ENCODE peak calls at places on chromosome 3, in eight cellular contexts. One of them, this sample, is unnamed.

GRCh38 chr3:39435006-39435748 is 28.7 kb downstream of the RPSA start:
- DNase-seq in upper lobe of right lung: no peak
- DNase-seq in GM13977: no peak
- DNase-seq in osteocyte: no peak
- DNase-seq in omental fat pad: no peak
- DNase-seq in fibroblast of villous mesenchyme: peak
- DNase-seq in AG09309: no peak
- DNase-seq in AG09319: no peak
- DNase-seq in this sample: no peak

GRCh38 chr3:188819939-188820338 is 351.8 kb upstream of the TPRG1 start:
- DNase-seq in upper lobe of right lung: no peak
- DNase-seq in GM13977: no peak
- DNase-seq in osteocyte: no peak
- DNase-seq in omental fat pad: no peak
- DNase-seq in fibroblast of villous mesenchyme: peak
- DNase-seq in AG09309: peak
- DNase-seq in AG09319: no peak
- DNase-seq in this sample: no peak

GRCh38 chr3:157259825-157260224 is 99.9 kb upstream of the CCNL1 start:
- DNase-seq in upper lobe of right lung: no peak
- DNase-seq in GM13977: no peak
- DNase-seq in osteocyte: no peak
- DNase-seq in omental fat pad: no peak
- DNase-seq in fibroblast of villous mesenchyme: no peak
- DNase-seq in AG09309: no peak
- DNase-seq in AG09319: no peak
- DNase-seq in this sample: no peak

GRCh38 chr3:108835101-108835500 is 12.5 kb downstream of the TRAT1 start:
- DNase-seq in upper lobe of right lung: no peak
- DNase-seq in GM13977: no peak
- DNase-seq in osteocyte: no peak
- DNase-seq in omental fat pad: no peak
- DNase-seq in fibroblast of villous mesenchyme: no peak
- DNase-seq in AG09309: no peak
- DNase-seq in AG09319: no peak
- DNase-seq in this sample: no peak

GRCh38 chr3:128681277-128681829 is 30.7 kb upstream of the RPN1 start:
- DNase-seq in upper lobe of right lung: no peak
- DNase-seq in GM13977: no peak
- DNase-seq in osteocyte: no peak
- DNase-seq in omental fat pad: no peak
- DNase-seq in fibroblast of villous mesenchyme: peak
- DNase-seq in AG09309: peak
- DNase-seq in AG09319: no peak
- DNase-seq in this sample: no peak

GRCh38 chr3:45984331-45985312 is 11.0 kb downstream of the FYCO1 start:
- DNase-seq in upper lobe of right lung: no peak
- DNase-seq in GM13977: no peak
- DNase-seq in osteocyte: no peak
- DNase-seq in omental fat pad: no peak
- DNase-seq in fibroblast of villous mesenchyme: peak
- DNase-seq in AG09309: no peak
- DNase-seq in AG09319: peak
- DNase-seq in this sample: no peak

GRCh38 chr3:145133281-145133680 is 1027.7 kb downstream of the PLOD2 start:
- DNase-seq in upper lobe of right lung: no peak
- DNase-seq in GM13977: no peak
- DNase-seq in osteocyte: no peak
- DNase-seq in omental fat pad: no peak
- DNase-seq in fibroblast of villous mesenchyme: no peak
- DNase-seq in AG09309: no peak
- DNase-seq in AG09319: no peak
- DNase-seq in this sample: no peak

GRCh38 chr3:100020876-100021644 is 93.2 kb downstream of the FILIP1L start:
- DNase-seq in upper lobe of right lung: no peak
- DNase-seq in GM13977: no peak
- DNase-seq in osteocyte: no peak
- DNase-seq in omental fat pad: no peak
- DNase-seq in fibroblast of villous mesenchyme: peak
- DNase-seq in AG09309: no peak
- DNase-seq in AG09319: no peak
- DNase-seq in this sample: no peak

GRCh38 chr3:149180057-149180573 is 41.5 kb downstream of the CP start:
- DNase-seq in upper lobe of right lung: peak
- DNase-seq in GM13977: no peak
- DNase-seq in osteocyte: no peak
- DNase-seq in omental fat pad: peak
- DNase-seq in fibroblast of villous mesenchyme: peak
- DNase-seq in AG09309: peak
- DNase-seq in AG09319: peak
- DNase-seq in this sample: no peak

GRCh38 chr3:107938128-107938527 is 152.7 kb downstream of the CD47 start:
- DNase-seq in upper lobe of right lung: no peak
- DNase-seq in GM13977: no peak
- DNase-seq in osteocyte: no peak
- DNase-seq in omental fat pad: no peak
- DNase-seq in fibroblast of villous mesenchyme: peak
- DNase-seq in AG09309: peak
- DNase-seq in AG09319: no peak
- DNase-seq in this sample: no peak

GRCh38 chr3:195147649-195148121 is 123.3 kb downstream of the XXYLT1 start:
- DNase-seq in upper lobe of right lung: no peak
- DNase-seq in GM13977: peak
- DNase-seq in osteocyte: no peak
- DNase-seq in omental fat pad: no peak
- DNase-seq in fibroblast of villous mesenchyme: peak
- DNase-seq in AG09309: no peak
- DNase-seq in AG09319: no peak
- DNase-seq in this sample: no peak
- TF ChIP-seq CTCF in upper lobe of right lung: no peak
- TF ChIP-seq CTCF in GM13977: no peak
- TF ChIP-seq CTCF in osteocyte: no peak
- TF ChIP-seq CTCF in omental fat pad: no peak
- TF ChIP-seq CTCF in fibroblast of villous mesenchyme: no peak
- TF ChIP-seq CTCF in AG09309: no peak
- TF ChIP-seq CTCF in AG09319: no peak
- TF ChIP-seq CTCF in this sample: no peak

DNA sequence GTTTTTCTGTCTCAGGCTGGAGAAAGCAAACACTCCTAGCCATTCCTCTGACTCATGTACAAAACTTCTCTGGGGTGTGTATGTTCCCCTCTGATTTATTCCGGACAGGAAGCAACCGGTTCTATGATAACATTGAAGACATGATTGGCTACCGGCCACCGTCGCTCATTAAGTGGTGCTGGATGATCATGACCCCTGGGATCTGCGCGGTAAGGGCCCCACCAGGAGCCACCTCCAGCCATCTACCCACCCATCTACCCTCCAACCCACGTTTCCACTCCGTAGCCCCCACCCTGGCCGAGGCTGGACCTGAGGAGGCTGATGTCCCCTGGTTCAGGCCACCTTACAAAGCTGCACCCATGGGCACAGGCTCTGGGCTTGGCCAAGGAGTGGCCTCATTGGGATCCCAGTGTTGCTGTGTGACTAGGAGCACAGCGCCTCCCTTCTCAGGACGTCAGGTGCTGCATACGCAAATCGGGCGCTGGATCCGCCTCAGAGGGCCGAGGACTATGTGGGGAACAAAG is 58.5 kb upstream of the SLC6A1 start:
- DNase-seq in upper lobe of right lung: peak
- DNase-seq in GM13977: no peak
- DNase-seq in osteocyte: no peak
- DNase-seq in omental fat pad: no peak
- DNase-seq in fibroblast of villous mesenchyme: no peak
- DNase-seq in AG09309: no peak
- DNase-seq in AG09319: no peak
- DNase-seq in this sample: peak
- TF ChIP-seq CTCF in upper lobe of right lung: no peak
- TF ChIP-seq CTCF in GM13977: no peak
- TF ChIP-seq CTCF in osteocyte: no peak
- TF ChIP-seq CTCF in omental fat pad: no peak
- TF ChIP-seq CTCF in fibroblast of villous mesenchyme: no peak
- TF ChIP-seq CTCF in AG09309: no peak
- TF ChIP-seq CTCF in AG09319: no peak
- TF ChIP-seq CTCF in this sample: no peak

GRCh38 chr3:14448063-14448462 is 45.7 kb downstream of the SLC6A6 start:
- DNase-seq in upper lobe of right lung: no peak
- DNase-seq in GM13977: no peak
- DNase-seq in osteocyte: no peak
- DNase-seq in omental fat pad: no peak
- DNase-seq in fibroblast of villous mesenchyme: no peak
- DNase-seq in AG09309: no peak
- DNase-seq in AG09319: no peak
- DNase-seq in this sample: no peak
- TF ChIP-seq CTCF in upper lobe of right lung: no peak
- TF ChIP-seq CTCF in GM13977: no peak
- TF ChIP-seq CTCF in osteocyte: no peak
- TF ChIP-seq CTCF in omental fat pad: no peak
- TF ChIP-seq CTCF in fibroblast of villous mesenchyme: no peak
- TF ChIP-seq CTCF in AG09309: no peak
- TF ChIP-seq CTCF in AG09319: no peak
- TF ChIP-seq CTCF in this sample: no peak

GRCh38 chr3:186220365-186220764 is 111.5 kb upstream of the ETV5 start:
- DNase-seq in upper lobe of right lung: no peak
- DNase-seq in GM13977: no peak
- DNase-seq in osteocyte: no peak
- DNase-seq in omental fat pad: no peak
- DNase-seq in fibroblast of villous mesenchyme: no peak
- DNase-seq in AG09309: no peak
- DNase-seq in AG09319: no peak
- DNase-seq in this sample: no peak

GRCh38 chr3:186219211-186219638 is 110.3 kb upstream of the ETV5 start:
- DNase-seq in upper lobe of right lung: no peak
- DNase-seq in GM13977: no peak
- DNase-seq in osteocyte: no peak
- DNase-seq in omental fat pad: no peak
- DNase-seq in fibroblast of villous mesenchyme: no peak
- DNase-seq in AG09309: no peak
- DNase-seq in AG09319: no peak
- DNase-seq in this sample: no peak

GRCh38 chr3:186221733-186222378 is 113.0 kb upstream of the ETV5 start:
- DNase-seq in upper lobe of right lung: no peak
- DNase-seq in GM13977: no peak
- DNase-seq in osteocyte: no peak
- DNase-seq in omental fat pad: no peak
- DNase-seq in fibroblast of villous mesenchyme: no peak
- DNase-seq in AG09309: no peak
- DNase-seq in AG09319: no peak
- DNase-seq in this sample: no peak

GRCh38 chr3:186218423-186218822 is 109.5 kb upstream of the ETV5 start:
- DNase-seq in upper lobe of right lung: no peak
- DNase-seq in GM13977: no peak
- DNase-seq in osteocyte: no peak
- DNase-seq in omental fat pad: no peak
- DNase-seq in fibroblast of villous mesenchyme: no peak
- DNase-seq in AG09309: no peak
- DNase-seq in AG09319: no peak
- DNase-seq in this sample: no peak

DNA sequence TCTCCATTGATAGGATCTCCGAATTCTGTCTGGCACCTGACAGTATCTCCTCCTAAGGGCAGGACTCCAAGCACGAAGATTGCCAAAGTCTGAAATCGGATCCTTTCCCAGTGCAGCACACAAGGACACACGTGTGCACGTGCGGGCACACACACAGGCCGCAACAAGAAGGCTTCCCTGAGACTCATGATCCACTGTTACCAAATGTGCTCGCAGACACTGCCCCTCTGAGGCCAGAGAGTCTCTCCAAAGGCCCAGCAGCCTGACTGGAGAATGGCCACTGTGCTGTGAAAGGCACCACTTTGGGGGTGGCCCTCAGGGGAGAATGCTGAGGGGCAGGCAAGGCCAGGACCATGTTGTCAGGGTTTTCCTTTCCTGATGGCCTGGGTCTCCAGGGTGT is 112.0 kb upstream of the ETV5 start:
- DNase-seq in upper lobe of right lung: no peak
- DNase-seq in GM13977: no peak
- DNase-seq in osteocyte: no peak
- DNase-seq in omental fat pad: no peak
- DNase-seq in fibroblast of villous mesenchyme: peak
- DNase-seq in AG09309: no peak
- DNase-seq in AG09319: no peak
- DNase-seq in this sample: no peak
- TF ChIP-seq CTCF in upper lobe of right lung: no peak
- TF ChIP-seq CTCF in GM13977: peak
- TF ChIP-seq CTCF in osteocyte: no peak
- TF ChIP-seq CTCF in omental fat pad: no peak
- TF ChIP-seq CTCF in fibroblast of villous mesenchyme: no peak
- TF ChIP-seq CTCF in AG09309: no peak
- TF ChIP-seq CTCF in AG09319: peak
- TF ChIP-seq CTCF in this sample: no peak

GRCh38 chr3:175240928-175241327 is 381.8 kb downstream of the NAALADL2 start:
- DNase-seq in upper lobe of right lung: no peak
- DNase-seq in GM13977: no peak
- DNase-seq in osteocyte: no peak
- DNase-seq in omental fat pad: no peak
- DNase-seq in fibroblast of villous mesenchyme: no peak
- DNase-seq in AG09309: no peak
- DNase-seq in AG09319: no peak
- DNase-seq in this sample: no peak
- TF ChIP-seq CTCF in upper lobe of right lung: no peak
- TF ChIP-seq CTCF in GM13977: no peak
- TF ChIP-seq CTCF in osteocyte: no peak
- TF ChIP-seq CTCF in omental fat pad: no peak
- TF ChIP-seq CTCF in fibroblast of villous mesenchyme: no peak
- TF ChIP-seq CTCF in AG09309: no peak
- TF ChIP-seq CTCF in AG09319: no peak
- TF ChIP-seq CTCF in this sample: no peak